ENCODE peak calls at places on chromosomes 2 and 18, in seven cellular contexts. B is adrenal gland, O is iPS DF 6.9, D is spleen, S is GM23338, A is astrocyte, K is sigmoid colon. N is an unnamed sample. For H3K4me1, the result is how much of the 10 kb centered on the place peaks cover.

GRCh38 chr2:127771756-127772155 is 39.2 kb downstream of the WDR33 start:
- DNase-seq in B (no peak), O (no peak), D (no peak), S (no peak), A (peak), K (no peak), N (no peak)

GRCh38 chr2:206004004-206004693 is 81.8 kb downstream of the INO80D start:
- DNase-seq in B (no peak), O (peak), D (peak), S (peak), A (no peak), K (no peak), N (no peak)

GRCh38 chr18:27860011-27860410 is 316.9 kb downstream of the CDH2 start:
- DNase-seq in B (no peak), O (no peak), D (no peak), S (no peak), A (no peak), K (no peak), N (no peak)

GRCh38 chr2:113877651-113878594 is 12.0 kb upstream of the ACTR3 start:
- DNase-seq in B (no peak), O (no peak), D (no peak), S (no peak), A (peak), K (no peak), N (no peak)

GRCh38 chr2:101844055-101844635 is 146.6 kb downstream of the MAP4K4 start:
- DNase-seq in B (no peak), O (no peak), D (no peak), S (no peak), A (peak), K (no peak), N (no peak)

GRCh38 chr18:33470229-33470628 is 29.7 kb upstream of the CCDC178 start:
- DNase-seq in B (no peak), O (no peak), D (no peak), S (no peak), A (peak), K (no peak), N (no peak)

GRCh38 chr18:39058386-39059000 is 1492.9 kb upstream of the CELF4 start:
- DNase-seq in B (no peak), O (no peak), D (no peak), S (no peak), A (no peak), K (no peak), N (no peak)

GRCh38 chr2:144694456-144694855 is 174.5 kb upstream of the ZEB2 start:
- DNase-seq in B (no peak), O (no peak), D (no peak), S (no peak), A (no peak), K (no peak), N (no peak)

GRCh38 chr18:22691988-22692710 is 241.0 kb upstream of the RBBP8 start:
- DNase-seq in B (no peak), O (no peak), D (no peak), S (no peak), A (peak), K (no peak), N (no peak)

GRCh38 chr18:32021756-32022564 is 3.3 kb downstream of the RNF125 start:
- DNase-seq in B (no peak), O (no peak), D (no peak), S (no peak), A (no peak), K (no peak), N (no peak)

GRCh38 chr18:7388752-7389151 is 157.9 kb downstream of the LRRC30 start:
- DNase-seq in B (no peak), O (no peak), D (no peak), S (no peak), A (no peak), K (no peak), N (no peak)

GRCh38 chr2:72159611-72160010 is 11.9 kb upstream of the CYP26B1 start:
- DNase-seq in B (no peak), O (no peak), D (no peak), S (no peak), A (no peak), K (no peak), N (no peak)

GRCh38 chr18:51137051-51137729 is 60.3 kb downstream of the MEX3C start:
- DNase-seq in B (no peak), O (no peak), D (no peak), S (no peak), A (no peak), K (no peak), N (no peak)

GRCh38 chr18:62329676-62330454 is 4.8 kb downstream of the TNFRSF11A start:
- DNase-seq in B (peak), O (no peak), D (no peak), S (peak), A (peak), K (no peak), N (no peak)

GRCh38 chr2:55052087-55053061 is 2.1 kb upstream of the RTN4 start:
- DNase-seq in B (no peak), O (no peak), D (no peak), S (no peak), A (peak), K (no peak), N (peak)

GRCh38 chr2:234482807-234483206 is 14.1 kb downstream of the ARL4C start:
- DNase-seq in B (no peak), O (no peak), D (no peak), S (no peak), A (no peak), K (no peak), N (no peak)

GRCh38 chr2:19675856-19676460 is 225.8 kb downstream of the TTC32 start:
- DNase-seq in B (no peak), O (no peak), D (no peak), S (no peak), A (peak), K (no peak), N (no peak)

GRCh38 chr2:100667801-100668200 is 105.0 kb downstream of the PDCL3 start:
- DNase-seq in B (no peak), O (no peak), D (no peak), S (no peak), A (no peak), K (no peak), N (no peak)

GRCh38 chr2:172943992-172944793 is 131.5 kb upstream of the MAP3K20 start:
- DNase-seq in B (no peak), O (no peak), D (no peak), S (no peak), A (peak), K (no peak), N (no peak)

GRCh38 chr2:164913640-164914346 is 41.5 kb downstream of the SLC38A11 start:
- DNase-seq in B (no peak), O (no peak), D (no peak), S (no peak), A (peak), K (no peak), N (no peak)

GRCh38 chr18:13136056-13136688 is 82.4 kb upstream of the LDLRAD4 start:
- DNase-seq in B (no peak), O (no peak), D (peak), S (no peak), A (peak), K (no peak), N (peak)

GRCh38 chr18:25146113-25146512 is 205.9 kb downstream of the ZNF521 start:
- DNase-seq in B (no peak), O (no peak), D (no peak), S (no peak), A (no peak), K (no peak), N (no peak)
- H3K4me1 ChIP-seq in B (under half), O (under half), D (under half), S (under half), A (under half), K (under half), N (under half)

GRCh38 chr18:49460958-49461601 is 635 bp upstream of the DYM start:
- DNase-seq in B (no peak), O (no peak), D (no peak), S (peak), A (peak), K (no peak), N (no peak)
- H3K27ac ChIP-seq in B (peak), O (no peak), D (peak), S (no peak), A (peak), K (peak), N (peak)

GRCh38 chr2:241898681-241899270 is 29.2 kb downstream of the RTP5 start:
- DNase-seq in B (no peak), O (no peak), D (peak), S (no peak), A (no peak), K (peak), N (no peak)
- H3K4me1 ChIP-seq in B (under half), O (under half), D (under half), S (under half), A (under half), K (under half), N (under half)

DNA sequence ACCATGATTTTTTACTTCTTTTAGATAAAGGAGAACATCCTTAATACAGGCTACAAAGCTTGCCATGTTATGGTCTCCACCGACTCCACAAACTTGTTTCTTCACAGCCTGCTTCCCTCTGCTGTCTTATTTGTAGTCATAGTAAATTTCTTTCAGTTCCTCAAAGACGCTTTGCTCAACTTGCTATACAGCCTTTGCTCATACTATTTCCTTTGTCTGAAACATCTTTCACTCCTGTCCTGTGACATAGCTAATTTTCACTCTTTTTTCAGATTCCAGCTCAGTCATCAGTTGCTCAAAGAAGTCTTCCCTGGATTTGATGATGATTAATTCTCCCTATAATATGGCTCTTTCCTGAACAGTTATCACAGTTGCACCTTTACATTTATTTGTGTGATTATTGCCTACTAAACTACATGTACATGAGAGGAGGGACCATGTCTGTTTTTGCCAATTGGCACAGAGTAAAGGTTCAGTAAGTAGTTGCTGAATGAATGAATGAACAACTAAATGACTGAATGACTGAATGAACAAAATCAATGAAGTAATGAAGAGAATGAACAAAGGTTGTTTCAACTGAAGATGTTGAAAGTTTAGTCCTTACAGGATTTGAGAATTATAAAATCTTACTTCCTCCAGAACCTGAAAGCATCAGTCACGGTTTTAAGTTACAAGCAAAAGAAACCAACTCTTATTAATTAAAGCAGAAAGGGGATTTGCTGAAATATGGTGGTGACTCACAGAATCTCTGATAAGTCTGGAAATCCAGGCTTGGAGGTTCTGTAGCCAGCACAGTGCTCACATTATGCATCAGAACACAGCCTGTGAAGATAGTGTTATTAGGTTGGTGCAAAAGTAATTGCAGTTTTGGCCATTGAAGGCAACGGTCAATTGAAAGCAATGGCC is 186.4 kb upstream of the FAM98A start:
- DNase-seq in B (no peak), O (no peak), D (no peak), S (no peak), A (peak), K (no peak), N (no peak)
- H3K27ac ChIP-seq in B (no peak), O (no peak), D (no peak), S (no peak), A (no peak), K (no peak), N (no peak)

GRCh38 chr18:36135264-36135663 is 5.6 kb downstream of the ELP2 start:
- DNase-seq in B (no peak), O (no peak), D (no peak), S (no peak), A (no peak), K (no peak), N (no peak)

GRCh38 chr18:36131692-36132483 is 2.2 kb downstream of the ELP2 start:
- DNase-seq in B (no peak), O (no peak), D (no peak), S (no peak), A (no peak), K (no peak), N (no peak)

GRCh38 chr18:36130883-36131653 is 1.4 kb downstream of the ELP2 start:
- DNase-seq in B (no peak), O (no peak), D (peak), S (peak), A (no peak), K (no peak), N (no peak)

GRCh38 chr18:36130039-36130831 is 536 bp downstream of the ELP2 start:
- DNase-seq in B (no peak), O (no peak), D (no peak), S (no peak), A (no peak), K (no peak), N (no peak)

DNA sequence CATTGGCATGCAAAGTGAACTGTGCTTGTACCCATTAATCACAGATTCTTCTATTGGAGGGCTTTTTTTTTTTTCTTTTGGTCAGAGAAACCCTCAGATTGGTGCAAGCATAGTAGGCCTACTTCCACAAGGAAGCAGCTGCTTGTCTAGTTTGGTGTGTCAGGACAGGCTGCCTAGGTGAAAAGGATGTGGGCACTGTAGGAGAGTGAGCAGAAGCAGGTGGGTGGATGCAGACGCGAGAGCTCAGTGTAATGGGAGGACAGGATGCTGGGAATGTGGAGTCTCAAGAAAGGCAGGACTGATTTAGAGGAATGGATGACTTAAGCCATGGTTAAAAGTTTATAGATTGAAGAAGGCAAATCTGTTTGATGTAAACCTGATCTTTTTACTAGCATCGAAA is 3.1 kb downstream of the ELP2 start:
- DNase-seq in B (no peak), O (no peak), D (no peak), S (peak), A (no peak), K (no peak), N (no peak)
- H3K4me1 ChIP-seq in B (under half), O (under half), D (half or more), S (under half), A (under half), K (under half), N (half or more)

GRCh38 chr2:217826505-217826904 is 176.3 kb downstream of the TNS1 start:
- DNase-seq in B (no peak), O (no peak), D (no peak), S (no peak), A (no peak), K (peak), N (no peak)
- H3K27ac ChIP-seq in B (no peak), O (no peak), D (peak), S (no peak), A (no peak), K (peak), N (no peak)

DNA sequence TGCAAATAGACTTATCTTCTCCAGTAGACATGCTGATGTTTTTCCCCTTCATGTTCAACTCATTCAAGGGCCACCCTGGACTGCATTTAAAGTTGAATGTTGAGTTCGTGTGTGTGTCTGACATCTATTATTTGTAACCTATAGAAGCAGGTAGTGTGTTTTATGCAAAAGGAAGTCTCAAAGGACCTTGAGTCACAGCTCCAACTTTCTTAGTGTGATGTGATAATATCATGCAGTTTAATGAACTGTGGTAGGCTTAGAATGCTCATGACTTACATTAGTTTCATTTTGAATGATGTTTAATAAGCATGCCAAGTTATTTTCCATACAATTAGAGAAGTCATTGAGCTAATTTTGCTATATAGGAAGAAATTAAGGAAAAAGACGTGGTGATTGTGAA is 67.9 kb downstream of the CERS6 start:
- DNase-seq in B (no peak), O (no peak), D (no peak), S (no peak), A (no peak), K (no peak), N (no peak)
- H3K4me1 ChIP-seq in B (under half), O (under half), D (under half), S (under half), A (under half), K (under half), N (under half)

N was measured in CD8-positive, alpha-beta memory T cell.